ENCODE peak calls at places on chromosomes 11 and 22, in five cellular contexts. L is IMR-90, F is mesothelial cell of epicardium, G is T-helper 1 cell, O is heart left ventricle. P is an unnamed sample.

GRCh38 chr11:8006349-8006977 is 19.3 kb downstream of the EIF3F start:
- DNase-seq in L (peak), F (peak), G (peak), O (no peak), P (peak)

GRCh38 chr22:37591823-37592404 is 12.0 kb upstream of the LGALS2 start:
- DNase-seq in L (no peak), F (no peak), G (no peak), O (no peak), P (no peak)

GRCh38 chr11:133955091-133955846 is 1.5 kb downstream of the IGSF9B start:
- DNase-seq in L (no peak), F (no peak), G (no peak), O (peak), P (peak)

GRCh38 chr22:41899110-41899509 is 15.8 kb downstream of the SHISA8 start:
- DNase-seq in L (no peak), F (no peak), G (no peak), O (no peak), P (no peak)

GRCh38 chr11:111727431-111727830 is 38.8 kb downstream of the PPP2R1B start:
- DNase-seq in L (no peak), F (no peak), G (no peak), O (no peak), P (no peak)

GRCh38 chr11:86069408-86070086 is 663 bp upstream of the PICALM start:
- DNase-seq in L (peak), F (no peak), G (no peak), O (no peak), P (peak)

GRCh38 chr22:19208287-19208847 is 29.8 kb upstream of the SLC25A1 start:
- DNase-seq in L (no peak), F (no peak), G (no peak), O (no peak), P (no peak)

GRCh38 chr11:8814923-8815240 is 96.1 kb upstream of the AKIP1 start:
- DNase-seq in L (no peak), F (no peak), G (no peak), O (no peak), P (peak)

GRCh38 chr11:93685196-93685595 is 23.7 kb downstream of the CEP295 start:
- DNase-seq in L (no peak), F (no peak), G (no peak), O (no peak), P (no peak)

GRCh38 chr11:45110562-45110961 is 35.9 kb upstream of the PRDM11 start:
- DNase-seq in L (peak), F (no peak), G (no peak), O (no peak), P (peak)

GRCh38 chr11:35526370-35526792 is 965 bp upstream of the PAMR1 start:
- DNase-seq in L (peak), F (no peak), G (no peak), O (no peak), P (peak)

GRCh38 chr11:61489833-61490585 is 18.5 kb upstream of the LRRC10B start:
- DNase-seq in L (peak), F (peak), G (no peak), O (no peak), P (peak)

GRCh38 chr11:9263840-9264380 is 1.2 kb downstream of the DENND5A start:
- DNase-seq in L (peak), F (no peak), G (no peak), O (no peak), P (no peak)

GRCh38 chr11:129458756-129459535 is 83.3 kb downstream of the BARX2 start:
- DNase-seq in L (no peak), F (no peak), G (no peak), O (no peak), P (no peak)

GRCh38 chr22:19090586-19091127 is 31.6 kb downstream of the DGCR2 start:
- DNase-seq in L (no peak), F (no peak), G (no peak), O (no peak), P (no peak)

GRCh38 chr11:57777969-57778317 is 16.3 kb downstream of the CTNND1 start:
- DNase-seq in L (no peak), F (no peak), G (no peak), O (no peak), P (peak)

P was measured in mesendoderm.